ENCODE peak calls at places on chromosomes 2 and 18, in five cellular contexts. One of them, this sample, is unnamed.

GRCh38 chr2:66889632-66889882 is 454.6 kb downstream of the MEIS1 start:
- DNase-seq in Kasumi-1: no peak
- DNase-seq in germinal center: no peak
- DNase-seq in sciatic nerve: no peak
- DNase-seq in activated naive CD4-positive, alpha-beta T cell treated with Interleukin-2 at 50 U/mL for 16 hours: no peak
- DNase-seq in this sample: no peak

GRCh38 chr2:143469323-143469722 is 340.1 kb downstream of the ARHGAP15 start:
- DNase-seq in Kasumi-1: no peak
- DNase-seq in germinal center: no peak
- DNase-seq in sciatic nerve: no peak
- DNase-seq in activated naive CD4-positive, alpha-beta T cell treated with Interleukin-2 at 50 U/mL for 16 hours: no peak
- DNase-seq in this sample: no peak

GRCh38 chr2:64970495-64970894 is 18.7 kb upstream of the SLC1A4 start:
- DNase-seq in Kasumi-1: no peak
- DNase-seq in germinal center: no peak
- DNase-seq in sciatic nerve: no peak
- DNase-seq in activated naive CD4-positive, alpha-beta T cell treated with Interleukin-2 at 50 U/mL for 16 hours: no peak
- DNase-seq in this sample: no peak

GRCh38 chr2:42168459-42169099 is 574 bp upstream of the EML4 start:
- DNase-seq in Kasumi-1: no peak
- DNase-seq in germinal center: no peak
- DNase-seq in sciatic nerve: no peak
- DNase-seq in activated naive CD4-positive, alpha-beta T cell treated with Interleukin-2 at 50 U/mL for 16 hours: no peak
- DNase-seq in this sample: no peak

GRCh38 chr2:36433311-36434217 is 78.0 kb downstream of the CRIM1 start:
- DNase-seq in Kasumi-1: no peak
- DNase-seq in germinal center: no peak
- DNase-seq in sciatic nerve: no peak
- DNase-seq in activated naive CD4-positive, alpha-beta T cell treated with Interleukin-2 at 50 U/mL for 16 hours: no peak
- DNase-seq in this sample: no peak

GRCh38 chr2:65231892-65232477 is 4.4 kb downstream of the ACTR2 start:
- DNase-seq in Kasumi-1: peak
- DNase-seq in germinal center: no peak
- DNase-seq in sciatic nerve: no peak
- DNase-seq in activated naive CD4-positive, alpha-beta T cell treated with Interleukin-2 at 50 U/mL for 16 hours: peak
- DNase-seq in this sample: no peak

GRCh38 chr2:239238381-239238780 is 162.4 kb downstream of the HDAC4 start:
- DNase-seq in Kasumi-1: no peak
- DNase-seq in germinal center: no peak
- DNase-seq in sciatic nerve: peak
- DNase-seq in activated naive CD4-positive, alpha-beta T cell treated with Interleukin-2 at 50 U/mL for 16 hours: no peak
- DNase-seq in this sample: no peak

GRCh38 chr2:215884741-215885140 is 128.6 kb downstream of the MREG start:
- DNase-seq in Kasumi-1: no peak
- DNase-seq in germinal center: no peak
- DNase-seq in sciatic nerve: no peak
- DNase-seq in activated naive CD4-positive, alpha-beta T cell treated with Interleukin-2 at 50 U/mL for 16 hours: no peak
- DNase-seq in this sample: no peak

GRCh38 chr2:7430869-7431641 is 513.8 kb downstream of the RNF144A start:
- DNase-seq in Kasumi-1: peak
- DNase-seq in germinal center: peak
- DNase-seq in sciatic nerve: peak
- DNase-seq in activated naive CD4-positive, alpha-beta T cell treated with Interleukin-2 at 50 U/mL for 16 hours: peak
- DNase-seq in this sample: no peak

GRCh38 chr18:23136326-23137092 is 1.2 kb downstream of the CABLES1 start:
- DNase-seq in Kasumi-1: no peak
- DNase-seq in germinal center: peak
- DNase-seq in sciatic nerve: peak
- DNase-seq in activated naive CD4-positive, alpha-beta T cell treated with Interleukin-2 at 50 U/mL for 16 hours: no peak
- DNase-seq in this sample: no peak

GRCh38 chr2:73759904-73760303 is 20.0 kb downstream of the DUSP11 start:
- DNase-seq in Kasumi-1: no peak
- DNase-seq in germinal center: no peak
- DNase-seq in sciatic nerve: no peak
- DNase-seq in activated naive CD4-positive, alpha-beta T cell treated with Interleukin-2 at 50 U/mL for 16 hours: no peak
- DNase-seq in this sample: no peak

GRCh38 chr2:239322414-239323086 is 78.3 kb downstream of the HDAC4 start:
- DNase-seq in Kasumi-1: no peak
- DNase-seq in germinal center: no peak
- DNase-seq in sciatic nerve: peak
- DNase-seq in activated naive CD4-positive, alpha-beta T cell treated with Interleukin-2 at 50 U/mL for 16 hours: peak
- DNase-seq in this sample: no peak

This sample was measured in anterior cingulate cortex.